ENCODE peak calls at places on chromosomes 7 and 10, in nine cellular contexts. One of them, this sample, is unnamed.

GRCh38 chr7:154996756-154997155 is 6.2 kb downstream of the PAXIP1 start:
- DNase-seq in esophagus muscularis mucosa: no peak
- DNase-seq in left lung: no peak
- DNase-seq in colonic mucosa: no peak
- DNase-seq in gastrocnemius medialis: no peak
- DNase-seq in transverse colon: no peak
- DNase-seq in psoas muscle: no peak
- DNase-seq in tibial nerve: no peak
- DNase-seq in HepG2: no peak
- DNase-seq in this sample: no peak

GRCh38 chr7:85025312-85025756 is 161.5 kb downstream of the SEMA3D start:
- DNase-seq in left lung: no peak
- DNase-seq in tibial nerve: no peak
- DNase-seq in psoas muscle: no peak
- DNase-seq in gastrocnemius medialis: no peak
- DNase-seq in colonic mucosa: peak; percentile 46
- DNase-seq in esophagus muscularis mucosa: no peak
- DNase-seq in transverse colon: peak; percentile 33
- DNase-seq in HepG2: no peak
- DNase-seq in this sample: no peak

GRCh38 chr10:109978481-109978880 is 29.3 kb upstream of the ADD3 start:
- DNase-seq in tibial nerve: peak; percentile 57
- DNase-seq in left lung: no peak
- DNase-seq in transverse colon: peak; percentile 76
- DNase-seq in esophagus muscularis mucosa: no peak
- DNase-seq in colonic mucosa: peak; percentile 79
- DNase-seq in psoas muscle: no peak
- DNase-seq in HepG2: peak; percentile 29
- DNase-seq in gastrocnemius medialis: no peak
- DNase-seq in this sample: no peak

GRCh38 chr7:106070567-106071254 is 41.4 kb downstream of the SYPL1 start:
- DNase-seq in colonic mucosa: no peak
- DNase-seq in gastrocnemius medialis: no peak
- DNase-seq in esophagus muscularis mucosa: no peak
- DNase-seq in psoas muscle: no peak
- DNase-seq in left lung: no peak
- DNase-seq in tibial nerve: no peak
- DNase-seq in HepG2: no peak
- DNase-seq in transverse colon: no peak
- DNase-seq in this sample: no peak

GRCh38 chr10:83984256-83984640 is 155.1 kb upstream of the GHITM start:
- DNase-seq in transverse colon: no peak
- DNase-seq in psoas muscle: no peak
- DNase-seq in esophagus muscularis mucosa: no peak
- DNase-seq in gastrocnemius medialis: no peak
- DNase-seq in tibial nerve: no peak
- DNase-seq in colonic mucosa: no peak
- DNase-seq in left lung: no peak
- DNase-seq in HepG2: no peak
- DNase-seq in this sample: no peak

GRCh38 chr7:5552123-5552522 is 128.5 kb upstream of the TNRC18 start:
- DNase-seq in left lung: no peak
- DNase-seq in psoas muscle: no peak
- DNase-seq in colonic mucosa: no peak
- DNase-seq in tibial nerve: no peak
- DNase-seq in HepG2: no peak
- DNase-seq in gastrocnemius medialis: no peak
- DNase-seq in esophagus muscularis mucosa: no peak
- DNase-seq in transverse colon: no peak
- DNase-seq in this sample: no peak

GRCh38 chr7:139914861-139915300 is 85.8 kb downstream of the TBXAS1 start:
- DNase-seq in colonic mucosa: no peak
- DNase-seq in transverse colon: no peak
- DNase-seq in HepG2: no peak
- DNase-seq in psoas muscle: no peak
- DNase-seq in tibial nerve: no peak
- DNase-seq in gastrocnemius medialis: no peak
- DNase-seq in left lung: no peak
- DNase-seq in esophagus muscularis mucosa: no peak
- DNase-seq in this sample: no peak

GRCh38 chr10:117272195-117273076 is 31.5 kb downstream of the SLC18A2 start:
- DNase-seq in left lung: no peak
- DNase-seq in HepG2: no peak
- DNase-seq in psoas muscle: no peak
- DNase-seq in tibial nerve: no peak
- DNase-seq in transverse colon: no peak
- DNase-seq in gastrocnemius medialis: no peak
- DNase-seq in colonic mucosa: no peak
- DNase-seq in esophagus muscularis mucosa: peak; percentile 83
- DNase-seq in this sample: no peak

GRCh38 chr10:18099420-18099819 is 40.8 kb upstream of the CACNB2 start:
- DNase-seq in psoas muscle: no peak
- DNase-seq in tibial nerve: no peak
- DNase-seq in HepG2: no peak
- DNase-seq in esophagus muscularis mucosa: no peak
- DNase-seq in transverse colon: no peak
- DNase-seq in colonic mucosa: no peak
- DNase-seq in gastrocnemius medialis: no peak
- DNase-seq in left lung: no peak
- DNase-seq in this sample: no peak

GRCh38 chr7:101066858-101067227 is 18.4 kb upstream of the TRIM56 start:
- DNase-seq in HepG2: no peak
- DNase-seq in esophagus muscularis mucosa: no peak
- DNase-seq in tibial nerve: no peak
- DNase-seq in gastrocnemius medialis: no peak
- DNase-seq in psoas muscle: no peak
- DNase-seq in transverse colon: no peak
- DNase-seq in colonic mucosa: no peak
- DNase-seq in left lung: no peak
- DNase-seq in this sample: no peak

GRCh38 chr10:6128591-6129383 is 40.0 kb downstream of the RBM17 start:
- DNase-seq in colonic mucosa: no peak
- DNase-seq in transverse colon: no peak
- DNase-seq in HepG2: no peak
- DNase-seq in esophagus muscularis mucosa: no peak
- DNase-seq in psoas muscle: no peak
- DNase-seq in gastrocnemius medialis: no peak
- DNase-seq in left lung: no peak
- DNase-seq in tibial nerve: no peak
- DNase-seq in this sample: no peak

GRCh38 chr10:26215923-26216576 is 524 bp upstream of the GAD2 start:
- DNase-seq in left lung: no peak
- DNase-seq in transverse colon: no peak
- DNase-seq in gastrocnemius medialis: no peak
- DNase-seq in tibial nerve: no peak
- DNase-seq in psoas muscle: no peak
- DNase-seq in colonic mucosa: no peak
- DNase-seq in esophagus muscularis mucosa: peak; percentile 90
- DNase-seq in HepG2: no peak
- DNase-seq in this sample: no peak

GRCh38 chr10:113486531-113486930 is 66.3 kb upstream of the HABP2 start:
- DNase-seq in gastrocnemius medialis: no peak
- DNase-seq in HepG2: no peak
- DNase-seq in psoas muscle: no peak
- DNase-seq in esophagus muscularis mucosa: peak; percentile 60
- DNase-seq in transverse colon: no peak
- DNase-seq in tibial nerve: no peak
- DNase-seq in left lung: no peak
- DNase-seq in colonic mucosa: no peak
- DNase-seq in this sample: no peak

GRCh38 chr7:151780626-151781025 is 96.3 kb downstream of the PRKAG2 start:
- DNase-seq in colonic mucosa: no peak
- DNase-seq in HepG2: no peak
- DNase-seq in tibial nerve: no peak
- DNase-seq in psoas muscle: no peak
- DNase-seq in esophagus muscularis mucosa: no peak
- DNase-seq in left lung: peak; percentile 18
- DNase-seq in transverse colon: no peak
- DNase-seq in gastrocnemius medialis: no peak
- DNase-seq in this sample: no peak

GRCh38 chr10:31129880-31130405 is 98.3 kb upstream of the ZNF438 start:
- DNase-seq in transverse colon: no peak
- DNase-seq in left lung: no peak
- DNase-seq in psoas muscle: no peak
- DNase-seq in HepG2: no peak
- DNase-seq in esophagus muscularis mucosa: no peak
- DNase-seq in tibial nerve: no peak
- DNase-seq in colonic mucosa: no peak
- DNase-seq in gastrocnemius medialis: no peak
- DNase-seq in this sample: no peak
- H3K27ac ChIP-seq in transverse colon: peak overlapping the region; percentile 57
- H3K27ac ChIP-seq in left lung: no peak overlapping the region
- H3K27ac ChIP-seq in psoas muscle: no peak overlapping the region
- H3K27ac ChIP-seq in HepG2: no peak overlapping the region
- H3K27ac ChIP-seq in esophagus muscularis mucosa: peak overlapping the region; percentile 59
- H3K27ac ChIP-seq in tibial nerve: no peak overlapping the region
- H3K27ac ChIP-seq in colonic mucosa: no peak overlapping the region
- H3K27ac ChIP-seq in gastrocnemius medialis: no peak overlapping the region
- H3K27ac ChIP-seq in this sample: peak overlapping the region; percentile 61

GRCh38 chr10:55426138-55426537 is 625.1 kb upstream of the PCDH15 start:
- DNase-seq in transverse colon: no peak
- DNase-seq in esophagus muscularis mucosa: no peak
- DNase-seq in colonic mucosa: no peak
- DNase-seq in tibial nerve: no peak
- DNase-seq in HepG2: no peak
- DNase-seq in gastrocnemius medialis: no peak
- DNase-seq in psoas muscle: no peak
- DNase-seq in left lung: no peak
- DNase-seq in this sample: no peak
- H3K4me3 ChIP-seq in transverse colon: no peak overlapping the region
- H3K4me3 ChIP-seq in esophagus muscularis mucosa: no peak overlapping the region
- H3K4me3 ChIP-seq in colonic mucosa: no peak overlapping the region
- H3K4me3 ChIP-seq in tibial nerve: no peak overlapping the region
- H3K4me3 ChIP-seq in HepG2: no peak overlapping the region
- H3K4me3 ChIP-seq in gastrocnemius medialis: no peak overlapping the region
- H3K4me3 ChIP-seq in psoas muscle: no peak overlapping the region
- H3K4me3 ChIP-seq in left lung: no peak overlapping the region
- H3K4me3 ChIP-seq in this sample: no peak overlapping the region

GRCh38 chr10:70267161-70267933 is 16.5 kb downstream of the NPFFR1 start:
- DNase-seq in colonic mucosa: peak; percentile 32
- DNase-seq in tibial nerve: no peak
- DNase-seq in HepG2: no peak
- DNase-seq in transverse colon: peak; percentile 30
- DNase-seq in left lung: no peak
- DNase-seq in gastrocnemius medialis: no peak
- DNase-seq in psoas muscle: no peak
- DNase-seq in esophagus muscularis mucosa: no peak
- DNase-seq in this sample: no peak
- TF ChIP-seq CTCF in colonic mucosa: no peak
- TF ChIP-seq CTCF in tibial nerve: no peak
- TF ChIP-seq CTCF in HepG2: peak; percentile 66
- TF ChIP-seq CTCF in transverse colon: no peak
- TF ChIP-seq CTCF in left lung: peak; percentile 37
- TF ChIP-seq CTCF in gastrocnemius medialis: no peak
- TF ChIP-seq CTCF in psoas muscle: no peak
- TF ChIP-seq CTCF in esophagus muscularis mucosa: no peak
- TF ChIP-seq CTCF in this sample: no peak

GRCh38 chr10:78754269-78755074 is 314.3 kb upstream of the ZMIZ1 start:
- DNase-seq in esophagus muscularis mucosa: no peak
- DNase-seq in transverse colon: no peak
- DNase-seq in psoas muscle: no peak
- DNase-seq in colonic mucosa: no peak
- DNase-seq in tibial nerve: no peak
- DNase-seq in left lung: no peak
- DNase-seq in gastrocnemius medialis: no peak
- DNase-seq in HepG2: peak; percentile 52
- DNase-seq in this sample: no peak

GRCh38 chr10:78751716-78752115 is 317.1 kb upstream of the ZMIZ1 start:
- DNase-seq in colonic mucosa: no peak
- DNase-seq in psoas muscle: no peak
- DNase-seq in gastrocnemius medialis: no peak
- DNase-seq in left lung: no peak
- DNase-seq in transverse colon: no peak
- DNase-seq in esophagus muscularis mucosa: no peak
- DNase-seq in HepG2: no peak
- DNase-seq in tibial nerve: no peak
- DNase-seq in this sample: no peak

GRCh38 chr10:78750418-78750817 is 318.3 kb upstream of the ZMIZ1 start:
- DNase-seq in psoas muscle: no peak
- DNase-seq in colonic mucosa: no peak
- DNase-seq in esophagus muscularis mucosa: no peak
- DNase-seq in tibial nerve: no peak
- DNase-seq in left lung: no peak
- DNase-seq in transverse colon: no peak
- DNase-seq in gastrocnemius medialis: no peak
- DNase-seq in HepG2: no peak
- DNase-seq in this sample: no peak

GRCh38 chr10:78752251-78752650 is 316.5 kb upstream of the ZMIZ1 start:
- DNase-seq in tibial nerve: no peak
- DNase-seq in esophagus muscularis mucosa: no peak
- DNase-seq in transverse colon: no peak
- DNase-seq in colonic mucosa: no peak
- DNase-seq in HepG2: no peak
- DNase-seq in gastrocnemius medialis: no peak
- DNase-seq in psoas muscle: no peak
- DNase-seq in left lung: no peak
- DNase-seq in this sample: no peak

GRCh38 chr10:78752708-78753107 is 316.1 kb upstream of the ZMIZ1 start:
- DNase-seq in esophagus muscularis mucosa: no peak
- DNase-seq in left lung: no peak
- DNase-seq in transverse colon: no peak
- DNase-seq in gastrocnemius medialis: no peak
- DNase-seq in colonic mucosa: no peak
- DNase-seq in psoas muscle: no peak
- DNase-seq in tibial nerve: no peak
- DNase-seq in HepG2: no peak
- DNase-seq in this sample: no peak
- H3K27ac ChIP-seq in esophagus muscularis mucosa: no peak overlapping the region
- H3K27ac ChIP-seq in left lung: no peak overlapping the region
- H3K27ac ChIP-seq in transverse colon: no peak overlapping the region
- H3K27ac ChIP-seq in gastrocnemius medialis: no peak overlapping the region
- H3K27ac ChIP-seq in colonic mucosa: no peak overlapping the region
- H3K27ac ChIP-seq in psoas muscle: no peak overlapping the region
- H3K27ac ChIP-seq in tibial nerve: no peak overlapping the region
- H3K27ac ChIP-seq in HepG2: no peak overlapping the region
- H3K27ac ChIP-seq in this sample: no peak overlapping the region